ENCODE peak calls at places on chromosome 13, in eight cellular contexts. E is left ventricle myocardium superior; Y is NCI-H2029 treated with DMSO at 0.1 percent for 48 hours; P is stimulated activated CD4-positive, alpha-beta T cell treated with anti-CD3 and anti-CD28 coated beads, TNF-alpha, amount 100 ng/mL, for 1 hour; D is cardiac fibroblast; X is neural crest cell; O is fibroblast of the conjunctiva; I is effector CD4-positive, alpha-beta T cell. B is an unnamed sample.

GRCh38 chr13:53126803-53127202 is 98.2 kb downstream of the OLFM4 start:
- DNase-seq in E (peak), Y (no peak), P (no peak), D (no peak), X (no peak), O (no peak), I (no peak), B (no peak)

GRCh38 chr13:31947506-31947905 is 84.1 kb upstream of the FRY start:
- DNase-seq in E (no peak), Y (no peak), P (no peak), D (no peak), X (no peak), O (no peak), I (no peak), B (no peak)

GRCh38 chr13:31322025-31322424 is 122.2 kb downstream of the B3GLCT start:
- DNase-seq in E (peak), Y (no peak), P (no peak), D (peak), X (no peak), O (peak), I (no peak), B (no peak)

GRCh38 chr13:74062933-74063332 is 71.3 kb downstream of the KLF12 start:
- DNase-seq in E (peak), Y (no peak), P (no peak), D (peak), X (no peak), O (no peak), I (no peak), B (peak)

GRCh38 chr13:27783111-27783510 is 9.2 kb upstream of the GSX1 start:
- DNase-seq in E (no peak), Y (no peak), P (no peak), D (no peak), X (no peak), O (no peak), I (no peak), B (no peak)

GRCh38 chr13:59680429-59681024 is 483.2 kb downstream of the DIAPH3 start:
- DNase-seq in E (no peak), Y (no peak), P (no peak), D (peak), X (no peak), O (peak), I (no peak), B (no peak)

GRCh38 chr13:110812111-110812868 is 98.8 kb downstream of the ING1 start:
- DNase-seq in E (no peak), Y (no peak), P (no peak), D (peak), X (no peak), O (no peak), I (no peak), B (no peak)

GRCh38 chr13:92572190-92572589 is 654.4 kb upstream of the GPC6 start:
- DNase-seq in E (no peak), Y (no peak), P (no peak), D (no peak), X (no peak), O (no peak), I (no peak), B (no peak)

GRCh38 chr13:94795292-94795691 is 82.9 kb upstream of the SOX21 start:
- DNase-seq in E (no peak), Y (no peak), P (no peak), D (no peak), X (no peak), O (no peak), I (no peak), B (no peak)

GRCh38 chr13:113897966-113898365 is 34.1 kb upstream of the GAS6 start:
- DNase-seq in E (peak), Y (no peak), P (no peak), D (peak), X (no peak), O (no peak), I (no peak), B (no peak)

GRCh38 chr13:23378009-23378632 is 55.4 kb downstream of the SACS start:
- DNase-seq in E (no peak), Y (no peak), P (peak), D (peak), X (no peak), O (peak), I (peak), B (no peak)

GRCh38 chr13:23637813-23638212 is 67.6 kb downstream of the TNFRSF19 start:
- DNase-seq in E (peak), Y (no peak), P (no peak), D (no peak), X (no peak), O (no peak), I (no peak), B (no peak)

GRCh38 chr13:63636231-63636993 is 2220.8 kb upstream of the PCDH20 start:
- DNase-seq in E (no peak), Y (peak), P (no peak), D (peak), X (no peak), O (no peak), I (no peak), B (no peak)

GRCh38 chr13:24270639-24271131 is 38.7 kb upstream of the C1QTNF9 start:
- DNase-seq in E (peak), Y (no peak), P (no peak), D (peak), X (peak), O (no peak), I (peak), B (peak)

GRCh38 chr13:30019648-30020626 is 169.5 kb upstream of the UBL3 start:
- DNase-seq in E (no peak), Y (no peak), P (no peak), D (no peak), X (no peak), O (no peak), I (no peak), B (no peak)

GRCh38 chr13:92808007-92808406 is 418.6 kb upstream of the GPC6 start:
- DNase-seq in E (no peak), Y (no peak), P (no peak), D (no peak), X (no peak), O (no peak), I (no peak), B (no peak)

GRCh38 chr13:85386424-85386823 is 412.8 kb downstream of the SLITRK6 start:
- DNase-seq in E (no peak), Y (no peak), P (no peak), D (no peak), X (no peak), O (no peak), I (no peak), B (no peak)

GRCh38 chr13:19685445-19685844 is 52.0 kb downstream of the MPHOSPH8 start:
- DNase-seq in E (no peak), Y (no peak), P (no peak), D (no peak), X (no peak), O (no peak), I (no peak), B (no peak)

GRCh38 chr13:86569119-86569518 is 769.9 kb upstream of the SLITRK6 start:
- DNase-seq in E (no peak), Y (no peak), P (no peak), D (no peak), X (no peak), O (no peak), I (no peak), B (no peak)

GRCh38 chr13:109695402-109696190 is 90.8 kb downstream of the IRS2 start:
- DNase-seq in E (no peak), Y (no peak), P (no peak), D (no peak), X (no peak), O (no peak), I (no peak), B (no peak)

GRCh38 chr13:50015750-50016149 is 506 bp downstream of the KCNRG start:
- DNase-seq in E (no peak), Y (no peak), P (no peak), D (no peak), X (no peak), O (no peak), I (no peak), B (no peak)

GRCh38 chr13:18212873-18213272 is 968.8 kb downstream of the TUBA3C start:
- DNase-seq in E (no peak), Y (no peak), P (no peak), D (peak), X (no peak), O (no peak), I (no peak), B (no peak)

GRCh38 chr13:94160875-94161274 is 318.6 kb downstream of the DCT start:
- DNase-seq in E (no peak), Y (no peak), P (no peak), D (no peak), X (no peak), O (no peak), I (no peak), B (no peak)

GRCh38 chr13:64688893-64689677 is 2541.1 kb downstream of the PCDH9 start:
- DNase-seq in E (no peak), Y (no peak), P (no peak), D (peak), X (no peak), O (no peak), I (no peak), B (no peak)

GRCh38 chr13:101552797-101553196 is 100.3 kb downstream of the ITGBL1 start:
- DNase-seq in E (no peak), Y (no peak), P (no peak), D (peak), X (no peak), O (peak), I (no peak), B (no peak)

GRCh38 chr13:111537843-111538499 is 217.5 kb downstream of the TEX29 start:
- DNase-seq in E (no peak), Y (peak), P (no peak), D (no peak), X (no peak), O (no peak), I (no peak), B (peak)

GRCh38 chr13:33487575-33488243 is 202.2 kb upstream of the STARD13 start:
- DNase-seq in E (no peak), Y (no peak), P (no peak), D (peak), X (no peak), O (peak), I (no peak), B (no peak)

GRCh38 chr13:79442706-79443105 is 36.7 kb upstream of the RBM26 start:
- DNase-seq in E (no peak), Y (no peak), P (no peak), D (no peak), X (no peak), O (no peak), I (no peak), B (no peak)

GRCh38 chr13:39232999-39233398 is 194.7 kb downstream of the NHLRC3 start:
- DNase-seq in E (no peak), Y (no peak), P (no peak), D (no peak), X (no peak), O (no peak), I (no peak), B (no peak)

GRCh38 chr13:105410602-105411001 is 1124.9 kb downstream of the EFNB2 start:
- DNase-seq in E (peak), Y (no peak), P (no peak), D (peak), X (peak), O (peak), I (no peak), B (peak)

GRCh38 chr13:36102721-36103120 is 28.5 kb downstream of the DCLK1 start:
- DNase-seq in E (no peak), Y (no peak), P (no peak), D (no peak), X (no peak), O (no peak), I (no peak), B (no peak)

GRCh38 chr13:45511310-45512147 is 46.8 kb downstream of the COG3 start:
- DNase-seq in E (no peak), Y (peak), P (no peak), D (peak), X (peak), O (peak), I (peak), B (no peak)

GRCh38 chr13:50581586-50582196 is 261.8 kb downstream of the DLEU7 start:
- DNase-seq in E (no peak), Y (no peak), P (no peak), D (no peak), X (no peak), O (no peak), I (no peak), B (no peak)

GRCh38 chr13:108508263-108508662 is 121.1 kb upstream of the MYO16 start:
- DNase-seq in E (no peak), Y (no peak), P (no peak), D (peak), X (no peak), O (peak), I (no peak), B (no peak)

GRCh38 chr13:29513981-29514719 is 81.3 kb downstream of the SLC7A1 start:
- DNase-seq in E (no peak), Y (no peak), P (no peak), D (no peak), X (no peak), O (no peak), I (no peak), B (peak)

GRCh38 chr13:73109288-73109899 is 50.6 kb downstream of the KLF5 start:
- DNase-seq in E (no peak), Y (no peak), P (no peak), D (no peak), X (no peak), O (no peak), I (no peak), B (no peak)

GRCh38 chr13:51148223-51148951 is 37.3 kb upstream of the C13orf42 start:
- DNase-seq in E (no peak), Y (no peak), P (no peak), D (no peak), X (no peak), O (no peak), I (no peak), B (peak)

B was measured in spleen.